ENCODE peak calls at places on chromosomes 3 and 15, in seven cellular contexts. D is SK-N-SH, K is K562, L is GM12892, F is HepG2, H is H1, B is GM12878. R is an unnamed sample.

GRCh38 chr3:153624310-153625030 is 462.4 kb downstream of the RAP2B start:
- DNase-seq in D (no peak), K (no peak), L (no peak), F (no peak), H (no peak), B (no peak), R (no peak)

GRCh38 chr15:57306944-57307411 is 69.3 kb upstream of the CGNL1 start:
- DNase-seq in D (no peak), K (no peak), L (no peak), F (no peak), H (no peak), B (no peak), R (no peak)

GRCh38 chr3:122560680-122561079 is 3.4 kb downstream of the PARP9 start:
- DNase-seq in D (peak), K (peak), L (peak), F (peak), H (no peak), B (peak), R (no peak)

GRCh38 chr3:162719684-162720341 is 1223.2 kb downstream of the OTOL1 start:
- DNase-seq in D (no peak), K (no peak), L (no peak), F (no peak), H (no peak), B (no peak), R (no peak)

GRCh38 chr3:125959317-125960065 is 9.5 kb upstream of the ROPN1B start:
- DNase-seq in D (peak), K (no peak), L (peak), F (no peak), H (no peak), B (no peak), R (no peak)

GRCh38 chr15:28123408-28124023 is 24.4 kb upstream of the OCA2 start:
- DNase-seq in D (peak), K (peak), L (no peak), F (peak), H (peak), B (no peak), R (peak)

GRCh38 chr3:128319741-128320141 is 146.9 kb downstream of the DNAJB8 start:
- DNase-seq in D (no peak), K (no peak), L (no peak), F (no peak), H (no peak), B (no peak), R (no peak)

GRCh38 chr3:113743006-113743639 is 2.9 kb downstream of the NAA50 start:
- DNase-seq in D (no peak), K (no peak), L (no peak), F (no peak), H (no peak), B (no peak), R (no peak)

GRCh38 chr15:68407886-68408500 is 24.0 kb downstream of the ITGA11 start:
- DNase-seq in D (no peak), K (no peak), L (no peak), F (no peak), H (no peak), B (no peak), R (no peak)

GRCh38 chr3:155230382-155230781 is 63.1 kb downstream of the STRIT1 start:
- DNase-seq in D (no peak), K (no peak), L (no peak), F (no peak), H (no peak), B (no peak), R (no peak)

GRCh38 chr3:18111702-18112311 is 313.3 kb downstream of the SATB1 start:
- DNase-seq in D (peak), K (no peak), L (no peak), F (peak), H (no peak), B (peak), R (peak)

GRCh38 chr3:128131897-128132646 is 8.5 kb upstream of the RUVBL1 start:
- DNase-seq in D (no peak), K (no peak), L (no peak), F (peak), H (no peak), B (no peak), R (no peak)

GRCh38 chr3:184486614-184487013 is 75.0 kb upstream of the EPHB3 start:
- DNase-seq in D (no peak), K (no peak), L (no peak), F (no peak), H (no peak), B (no peak), R (no peak)

GRCh38 chr3:155019576-155019975 is 60.5 kb upstream of the MME start:
- DNase-seq in D (no peak), K (no peak), L (no peak), F (no peak), H (no peak), B (no peak), R (no peak)

GRCh38 chr3:184242297-184242685 is 6.5 kb downstream of the ALG3 start:
- DNase-seq in D (no peak), K (no peak), L (no peak), F (no peak), H (no peak), B (no peak), R (no peak)

GRCh38 chr15:66066005-66066404 is 187.5 kb downstream of the MEGF11 start:
- DNase-seq in D (no peak), K (no peak), L (no peak), F (no peak), H (no peak), B (no peak), R (no peak)

GRCh38 chr15:51917493-51917892 is 54.1 kb downstream of the LEO1 start:
- DNase-seq in D (peak), K (peak), L (no peak), F (peak), H (peak), B (no peak), R (no peak)

GRCh38 chr3:122183521-122183892 is at the start of gene CASR:
- DNase-seq in D (no peak), K (no peak), L (peak), F (no peak), H (no peak), B (no peak), R (no peak)

GRCh38 chr3:229262-229661 is 32.7 kb downstream of the CHL1 start:
- DNase-seq in D (no peak), K (no peak), L (no peak), F (no peak), H (no peak), B (no peak), R (no peak)

GRCh38 chr3:151864423-151865101 is 8.9 kb upstream of the SUCNR1 start:
- DNase-seq in D (no peak), K (no peak), L (no peak), F (no peak), H (no peak), B (no peak), R (no peak)

GRCh38 chr15:77870195-77871065 is 207.1 kb downstream of the TBC1D2B start:
- DNase-seq in D (peak), K (peak), L (peak), F (peak), H (peak), B (no peak), R (peak)

GRCh38 chr15:32705450-32705849 is 12.4 kb upstream of the GREM1 start:
- DNase-seq in D (no peak), K (no peak), L (no peak), F (no peak), H (no peak), B (no peak), R (no peak)

GRCh38 chr3:10816019-10816862 is at the start of gene SLC6A11:
- DNase-seq in D (peak), K (no peak), L (no peak), F (peak), H (no peak), B (no peak), R (no peak)

GRCh38 chr15:54580643-54581042 is 602.4 kb downstream of the UNC13C start:
- DNase-seq in D (no peak), K (no peak), L (no peak), F (no peak), H (no peak), B (no peak), R (no peak)

GRCh38 chr3:51966016-51966415 is 1.2 kb downstream of the PCBP4 start:
- DNase-seq in D (no peak), K (no peak), L (no peak), F (no peak), H (no peak), B (no peak), R (no peak)

GRCh38 chr15:36501063-36501678 is 78.3 kb upstream of the CDIN1 start:
- DNase-seq in D (peak), K (peak), L (no peak), F (peak), H (no peak), B (peak), R (peak)

GRCh38 chr3:196569003-196569516 is 600 bp downstream of the FBXO45 start:
- DNase-seq in D (no peak), K (no peak), L (peak), F (peak), H (peak), B (no peak), R (peak)

GRCh38 chr3:133259767-133260166 is 140.1 kb upstream of the BFSP2 start:
- DNase-seq in D (no peak), K (no peak), L (no peak), F (no peak), H (no peak), B (no peak), R (no peak)

GRCh38 chr15:94119215-94119815 is 112.0 kb upstream of the MCTP2 start:
- DNase-seq in D (no peak), K (no peak), L (no peak), F (no peak), H (no peak), B (no peak), R (no peak)

GRCh38 chr3:108088697-108089096 is 2.1 kb downstream of the CD47 start:
- DNase-seq in D (no peak), K (no peak), L (no peak), F (no peak), H (no peak), B (peak), R (no peak)

GRCh38 chr3:51962854-51963530 is 4.3 kb downstream of the PCBP4 start:
- DNase-seq in D (no peak), K (no peak), L (no peak), F (no peak), H (no peak), B (no peak), R (no peak)

GRCh38 chr3:8742921-8743605 is 9.5 kb downstream of the CAV3 start:
- DNase-seq in D (no peak), K (no peak), L (no peak), F (no peak), H (no peak), B (no peak), R (no peak)

GRCh38 chr3:41688595-41689380 is 273.1 kb downstream of the ULK4 start:
- DNase-seq in D (no peak), K (no peak), L (no peak), F (peak), H (no peak), B (no peak), R (no peak)

GRCh38 chr15:74541494-74542191 is 623 bp downstream of the ARID3B start:
- DNase-seq in D (peak), K (peak), L (peak), F (peak), H (no peak), B (peak), R (peak)

GRCh38 chr3:118292841-118293240 is 741.8 kb downstream of the IGSF11 start:
- DNase-seq in D (no peak), K (no peak), L (no peak), F (no peak), H (no peak), B (no peak), R (no peak)

GRCh38 chr3:69012836-69013255 is 638 bp downstream of the EOGT start:
- DNase-seq in D (peak), K (no peak), L (peak), F (peak), H (no peak), B (no peak), R (peak)

GRCh38 chr3:65018801-65019200 is 331.0 kb upstream of the ADAMTS9 start:
- DNase-seq in D (no peak), K (no peak), L (no peak), F (no peak), H (no peak), B (no peak), R (no peak)

GRCh38 chr3:188164248-188164687 is 10.3 kb downstream of the LPP start:
- DNase-seq in D (no peak), K (no peak), L (no peak), F (peak), H (no peak), B (no peak), R (no peak)

GRCh38 chr3:129039271-129040038 is 21.1 kb upstream of the GP9 start:
- DNase-seq in D (peak), K (no peak), L (no peak), F (no peak), H (no peak), B (no peak), R (no peak)

DNA sequence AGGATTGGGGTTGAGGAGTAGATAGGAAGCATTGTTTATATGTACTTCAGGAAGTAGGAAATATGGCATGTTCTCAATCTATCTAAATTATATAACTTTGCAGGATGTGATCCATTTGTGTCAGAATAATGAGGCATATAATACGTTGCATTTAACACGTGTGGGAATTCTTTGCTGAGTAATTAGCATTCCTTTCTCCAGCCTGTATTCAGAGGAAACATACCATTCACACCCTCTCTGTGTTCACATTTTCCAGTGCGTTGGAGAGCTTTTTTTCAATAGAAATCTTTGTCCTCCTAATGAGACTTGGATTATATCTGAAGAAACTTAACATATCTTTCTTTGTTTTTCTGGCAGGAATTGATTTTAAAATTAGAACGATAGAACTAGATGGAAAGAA is 33.0 kb upstream of the APH1B start:
- DNase-seq in D (no peak), K (no peak), L (no peak), F (no peak), H (no peak), B (no peak), R (no peak)
- TF ChIP-seq TAF1 in D (no peak), K (no peak), L (no peak), F (no peak), H (no peak), B (no peak), R (no peak)

DNA sequence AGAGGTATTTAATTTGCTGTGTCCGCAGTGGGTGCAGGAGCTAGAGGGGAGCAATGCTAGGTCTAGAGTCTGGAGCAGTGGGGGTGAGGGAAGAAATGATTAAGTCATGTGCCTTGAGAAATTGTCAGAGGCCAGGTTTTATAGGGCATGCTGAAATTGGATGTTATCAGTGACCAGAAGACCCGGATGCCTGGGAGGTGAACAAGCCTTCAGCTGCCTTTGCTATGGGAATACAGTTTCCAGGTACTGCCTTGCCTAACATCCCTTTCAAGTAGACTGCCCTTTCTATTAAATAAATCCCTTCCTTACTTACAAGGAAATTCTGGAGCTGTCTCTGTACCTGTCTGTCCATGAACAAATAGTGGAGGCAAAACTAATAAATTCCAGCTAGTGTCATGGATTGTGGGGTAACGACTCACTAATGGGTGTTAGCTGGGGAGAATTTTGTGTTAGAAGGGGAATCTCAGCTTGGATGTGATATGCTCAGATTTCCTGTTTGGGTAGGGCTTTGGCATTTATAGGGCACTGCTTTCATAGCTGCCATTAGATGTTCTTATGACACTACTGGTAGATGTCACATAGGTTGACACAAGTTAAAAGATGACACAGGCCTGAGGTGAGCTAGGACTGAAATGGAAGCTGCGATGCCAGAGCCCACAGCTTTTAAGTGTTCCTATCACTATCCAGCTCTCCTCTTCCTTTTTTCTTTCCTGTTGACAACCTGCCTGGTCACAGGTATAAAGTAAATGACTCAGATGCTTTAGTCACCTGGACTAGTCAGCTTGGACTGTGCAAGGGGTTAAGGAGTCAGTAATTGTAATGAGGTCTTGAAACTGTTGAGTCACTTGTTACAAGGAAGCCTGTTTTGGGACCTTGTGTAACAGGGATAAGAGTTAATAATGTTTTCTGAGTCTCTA is 21.3 kb downstream of the CHD2 start:
- DNase-seq in D (no peak), K (no peak), L (no peak), F (no peak), H (no peak), B (no peak), R (no peak)
- TF ChIP-seq TAF1 in D (no peak), K (no peak), L (no peak), F (no peak), H (no peak), B (no peak), R (no peak)

GRCh38 chr3:45701167-45701867 is 12.1 kb downstream of the SACM1L start:
- DNase-seq in D (no peak), K (no peak), L (no peak), F (no peak), H (peak), B (no peak), R (no peak)

GRCh38 chr3:45706133-45706808 is 17.1 kb downstream of the SACM1L start:
- DNase-seq in D (no peak), K (no peak), L (no peak), F (no peak), H (no peak), B (no peak), R (no peak)

GRCh38 chr3:45700570-45701073 is 11.4 kb downstream of the SACM1L start:
- DNase-seq in D (no peak), K (no peak), L (no peak), F (no peak), H (no peak), B (no peak), R (no peak)

DNA sequence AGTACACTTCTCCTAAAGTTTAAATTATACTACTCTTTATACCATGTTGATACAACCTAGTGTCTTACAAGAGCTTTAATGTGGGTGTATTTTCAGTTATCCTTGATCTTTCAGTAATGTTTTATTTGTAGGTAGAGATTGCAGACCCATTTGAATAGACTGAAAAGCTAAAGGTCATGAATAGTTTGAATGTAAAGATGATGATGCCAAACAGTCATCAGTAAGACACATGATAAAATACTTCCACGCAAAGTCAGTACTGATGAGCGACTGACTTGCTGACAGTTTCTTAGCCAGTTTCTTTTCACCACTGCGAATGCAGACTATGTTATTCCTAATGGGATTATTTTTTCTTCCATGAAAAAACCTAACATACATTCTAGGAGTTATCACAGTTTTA is 15.3 kb downstream of the SACM1L start:
- DNase-seq in D (no peak), K (no peak), L (no peak), F (no peak), H (no peak), B (no peak), R (no peak)
- TF ChIP-seq TAF1 in D (no peak), K (no peak), L (no peak), F (no peak), H (no peak), B (no peak), R (no peak)

GRCh38 chr15:42056934-42057743 is 36.3 kb upstream of the PLA2G4E start:
- DNase-seq in D (peak), K (peak), L (peak), F (peak), H (peak), B (no peak), R (peak)
- TF ChIP-seq TAF1 in D (no peak), K (no peak), L (no peak), F (no peak), H (no peak), B (no peak), R (no peak)

GRCh38 chr3:67875858-67876257 is 221.4 kb upstream of the SUCLG2 start:
- DNase-seq in D (no peak), K (no peak), L (no peak), F (no peak), H (no peak), B (no peak), R (no peak)
- TF ChIP-seq TAF1 in D (no peak), K (no peak), L (no peak), F (no peak), H (no peak), B (no peak), R (no peak)

DNA sequence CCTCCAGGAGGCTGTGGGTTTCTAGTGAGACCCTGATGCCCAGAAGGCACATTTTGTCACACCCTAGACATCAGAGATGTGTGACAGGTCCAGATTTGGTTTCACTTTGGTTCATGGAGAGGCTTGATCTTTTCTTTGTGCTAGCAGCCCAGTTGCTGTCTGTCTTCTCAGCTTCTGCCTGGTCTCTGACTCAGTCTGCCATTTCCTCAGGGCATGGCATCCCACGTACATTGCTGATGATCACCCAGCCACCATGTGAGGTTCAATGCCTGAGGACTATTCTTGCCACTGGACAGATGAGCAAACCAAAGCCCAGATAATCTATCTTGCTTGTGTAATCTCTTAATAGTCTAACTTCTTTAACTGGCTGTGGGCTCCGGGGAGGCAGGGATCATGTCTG is 144.9 kb upstream of the MRPS22 start:
- DNase-seq in D (no peak), K (no peak), L (no peak), F (no peak), H (no peak), B (no peak), R (no peak)
- TF ChIP-seq TAF1 in D (no peak), K (no peak), L (no peak), F (no peak), H (no peak), B (no peak), R (no peak)

R was measured in GM12891.